ENCODE peak calls at places on chromosomes 2 and 18, in six cellular contexts. A, T, R, F, C and J are unnamed samples.

GRCh38 chr2:105857076-105857740 is 112.5 kb downstream of the NCK2 start:
- DNase-seq in A (no peak), T (no peak), R (no peak), F (no peak), C (no peak), J (no peak)

GRCh38 chr2:95276888-95277245 is 2.6 kb downstream of the PROM2 start:
- DNase-seq in A (no peak), T (no peak), R (no peak), F (no peak), C (peak; percentile 12), J (no peak)

GRCh38 chr18:44520981-44521672 is 159.6 kb upstream of the SETBP1 start:
- DNase-seq in A (peak; percentile 28), T (no peak), R (peak; percentile 68), F (no peak), C (no peak), J (no peak)

GRCh38 chr2:194100201-194100600 is 1556.8 kb upstream of the SLC39A10 start:
- DNase-seq in A (no peak), T (no peak), R (no peak), F (no peak), C (no peak), J (no peak)

GRCh38 chr2:182047544-182047943 is 61.9 kb downstream of the PPP1R1C start:
- DNase-seq in A (no peak), T (no peak), R (peak; percentile 22), F (no peak), C (no peak), J (no peak)

GRCh38 chr2:240250985-240251847 is 110.8 kb upstream of the OTOS start:
- DNase-seq in A (peak; percentile 92), T (peak; percentile 84), R (peak; percentile 86), F (peak; percentile 95), C (peak; percentile 87), J (peak; percentile 95)

GRCh38 chr2:157898591-157898996 is 22.5 kb upstream of the ACVR1 start:
- DNase-seq in A (peak; percentile 82), T (peak; percentile 67), R (peak; percentile 86), F (peak; percentile 83), C (no peak), J (peak; percentile 87)

GRCh38 chr2:94759211-94759610 is 112.0 kb upstream of the TEKT4 start:
- DNase-seq in A (peak; percentile 5), T (no peak), R (peak; percentile 11), F (peak; percentile 35), C (no peak), J (no peak)

GRCh38 chr2:29187926-29188325 is 72.7 kb downstream of the CLIP4 start:
- DNase-seq in A (peak; percentile 47), T (peak; percentile 47), R (peak; percentile 45), F (peak; percentile 39), C (no peak), J (peak; percentile 62)

GRCh38 chr2:100178085-100178788 is 35.8 kb upstream of the AFF3 start:
- DNase-seq in A (peak; percentile 55), T (no peak), R (peak; percentile 30), F (peak; percentile 81), C (no peak), J (no peak)

GRCh38 chr2:235098273-235098672 is 146.5 kb downstream of the SH3BP4 start:
- DNase-seq in A (no peak), T (no peak), R (peak; percentile 43), F (no peak), C (no peak), J (no peak)

GRCh38 chr2:44526352-44526751 is 164.6 kb downstream of the CAMKMT start:
- DNase-seq in A (no peak), T (no peak), R (no peak), F (no peak), C (no peak), J (no peak)

GRCh38 chr2:214830794-214831346 is 21.4 kb upstream of the BARD1 start:
- DNase-seq in A (peak; percentile 20), T (no peak), R (peak; percentile 9), F (peak; percentile 42), C (no peak), J (peak; percentile 43)

GRCh38 chr2:179622122-179622521 is 239.3 kb downstream of the ZNF385B start:
- DNase-seq in A (peak; percentile 25), T (peak; percentile 26), R (no peak), F (peak; percentile 66), C (no peak), J (peak; percentile 55)

GRCh38 chr2:113676651-113677050 is 49.6 kb downstream of the RABL2A start:
- DNase-seq in A (no peak), T (no peak), R (no peak), F (no peak), C (no peak), J (no peak)

GRCh38 chr2:219557320-219557719 is 13.5 kb downstream of the TMEM198 start:
- DNase-seq in A (no peak), T (no peak), R (no peak), F (no peak), C (no peak), J (no peak)

GRCh38 chr2:3461781-3462492 is 57.4 kb downstream of the ADI1 start:
- DNase-seq in A (peak; percentile 53), T (peak; percentile 53), R (peak; percentile 55), F (peak; percentile 68), C (peak; percentile 25), J (peak; percentile 35)

GRCh38 chr18:57951110-57951796 is 92.8 kb upstream of the NEDD4L start:
- DNase-seq in A (peak; percentile 17), T (no peak), R (no peak), F (no peak), C (no peak), J (no peak)

GRCh38 chr2:237686659-237687136 is 59.3 kb downstream of the LRRFIP1 start:
- DNase-seq in A (peak; percentile 38), T (no peak), R (no peak), F (peak; percentile 57), C (peak; percentile 77), J (peak; percentile 55)

GRCh38 chr2:105796131-105796638 is 51.5 kb downstream of the NCK2 start:
- DNase-seq in A (no peak), T (no peak), R (no peak), F (no peak), C (no peak), J (no peak)

GRCh38 chr2:237858294-237859081 is 935 bp upstream of the RAMP1 start:
- DNase-seq in A (peak; percentile 80), T (peak; percentile 80), R (peak; percentile 78), F (peak; percentile 82), C (no peak), J (peak; percentile 81)

GRCh38 chr2:98761909-98762308 is 31.0 kb upstream of the MGAT4A start:
- DNase-seq in A (no peak), T (no peak), R (no peak), F (no peak), C (no peak), J (no peak)

GRCh38 chr2:86360781-86361180 is 23.4 kb upstream of the REEP1 start:
- DNase-seq in A (no peak), T (no peak), R (peak; percentile 24), F (no peak), C (no peak), J (no peak)

GRCh38 chr2:159444728-159445127 is 158.2 kb upstream of the WDSUB1 start:
- DNase-seq in A (no peak), T (no peak), R (no peak), F (no peak), C (no peak), J (no peak)

GRCh38 chr2:25482341-25482740 is 140.6 kb upstream of the DNMT3A start:
- DNase-seq in A (no peak), T (no peak), R (no peak), F (no peak), C (no peak), J (no peak)

GRCh38 chr18:62771494-62771893 is 56.2 kb downstream of the PHLPP1 start:
- DNase-seq in A (no peak), T (no peak), R (no peak), F (no peak), C (no peak), J (no peak)

GRCh38 chr2:219109468-219109867 is 48.7 kb upstream of the IHH start:
- DNase-seq in A (no peak), T (no peak), R (no peak), F (no peak), C (peak; percentile 67), J (no peak)

GRCh38 chr2:50691518-50691917 is 340.4 kb downstream of the NRXN1 start:
- DNase-seq in A (no peak), T (no peak), R (no peak), F (no peak), C (no peak), J (no peak)

GRCh38 chr2:203669820-203670219 is 36.6 kb upstream of the CD28 start:
- DNase-seq in A (peak; percentile 24), T (peak; percentile 23), R (peak; percentile 34), F (peak; percentile 23), C (no peak), J (peak; percentile 48)

GRCh38 chr2:168157926-168158325 is 89.5 kb downstream of the STK39 start:
- DNase-seq in A (peak; percentile 21), T (no peak), R (peak; percentile 57), F (peak; percentile 33), C (no peak), J (no peak)

GRCh38 chr2:159475793-159476192 is 140.6 kb downstream of the BAZ2B start:
- DNase-seq in A (no peak), T (no peak), R (no peak), F (no peak), C (no peak), J (no peak)

GRCh38 chr2:79453918-79454317 is 58.9 kb upstream of the CTNNA2 start:
- DNase-seq in A (no peak), T (no peak), R (peak; percentile 1), F (peak; percentile 2), C (no peak), J (no peak)

GRCh38 chr2:64437883-64438282 is 16.1 kb upstream of the LGALSL start:
- DNase-seq in A (no peak), T (no peak), R (no peak), F (no peak), C (no peak), J (no peak)

GRCh38 chr18:58896268-58896667 is 31.6 kb downstream of the ZNF532 start:
- DNase-seq in A (no peak), T (no peak), R (peak; percentile 12), F (no peak), C (no peak), J (no peak)

GRCh38 chr18:48749768-48750167 is 201.0 kb downstream of the SMAD7 start:
- DNase-seq in A (peak; percentile 49), T (no peak), R (peak; percentile 51), F (no peak), C (no peak), J (no peak)

GRCh38 chr2:226674123-226674522 is 125.5 kb downstream of the IRS1 start:
- DNase-seq in A (no peak), T (no peak), R (peak; percentile 46), F (no peak), C (no peak), J (no peak)